ENCODE peak calls at places on chromosomes 16 and 17, in seven cellular contexts. I is GM20000; M is neural crest cell; V is ACHN; P is foreskin keratinocyte; N is stimulated activated CD4-positive, alpha-beta T cell treated with anti-CD3 and anti-CD28 coated beads, Interleukin-2, amount 100 ng/mL, for 48 hours; Z is HTR-8/SVneo. B is an unnamed sample.

GRCh38 chr17:6286239-6286638 is 148.7 kb downstream of the AIPL1 start:
- DNase-seq in M (no peak), V (peak; percentile 21), P (no peak), Z (no peak), N (no peak), I (no peak), B (no peak)

GRCh38 chr16:66028505-66029216 is 337.8 kb upstream of the CDH5 start:
- DNase-seq in N (no peak), P (no peak), V (no peak), I (no peak), M (no peak), Z (peak; percentile 38), B (no peak)

GRCh38 chr17:5619088-5619740 is 34.9 kb upstream of the NLRP1 start:
- DNase-seq in P (no peak), Z (no peak), I (peak; percentile 33), N (no peak), V (no peak), M (no peak), B (no peak)

GRCh38 chr17:35825206-35825605 is 15.9 kb downstream of the TAF15 start:
- DNase-seq in P (no peak), N (no peak), Z (no peak), I (no peak), V (no peak), M (no peak), B (no peak)

GRCh38 chr16:87850009-87851006 is 19.0 kb downstream of the SLC7A5 start:
- DNase-seq in P (no peak), Z (peak; percentile 82), M (peak; percentile 72), I (peak; percentile 87), N (peak; percentile 65), V (peak; percentile 65), B (peak; percentile 69)

GRCh38 chr17:78442648-78443128 is 64.2 kb downstream of the PGS1 start:
- DNase-seq in V (no peak), Z (no peak), I (no peak), P (no peak), M (no peak), N (no peak), B (no peak)

GRCh38 chr17:343211-343610 is 9.4 kb downstream of the RPH3AL start:
- DNase-seq in N (no peak), I (no peak), M (no peak), Z (no peak), P (no peak), V (no peak), B (no peak)

GRCh38 chr16:69725480-69726312 is 664 bp downstream of the NQO1 start:
- DNase-seq in V (no peak), N (no peak), M (no peak), I (no peak), P (no peak), Z (no peak), B (no peak)

GRCh38 chr17:18074566-18075272 is 13.0 kb upstream of the DRG2 start:
- DNase-seq in V (no peak), P (no peak), I (no peak), N (no peak), Z (no peak), M (no peak), B (no peak)

GRCh38 chr16:48495303-48495702 is 110.1 kb upstream of the SIAH1 start:
- DNase-seq in N (no peak), I (no peak), P (no peak), V (no peak), M (no peak), Z (no peak), B (no peak)

GRCh38 chr16:85449885-85450245 is 163.3 kb upstream of the GSE1 start:
- DNase-seq in N (no peak), M (no peak), I (no peak), P (no peak), V (no peak), Z (no peak), B (no peak)

GRCh38 chr17:36498560-36499300 is 12.2 kb downstream of the ZNHIT3 start:
- DNase-seq in V (no peak), P (no peak), Z (no peak), N (no peak), M (no peak), I (no peak), B (no peak)

GRCh38 chr17:32519769-32520701 is 33.2 kb downstream of the CDK5R1 start:
- DNase-seq in M (no peak), Z (no peak), V (no peak), P (no peak), N (no peak), I (peak; percentile 67), B (no peak)

GRCh38 chr17:9484789-9485188 is 90.8 kb downstream of the STX8 start:
- DNase-seq in N (no peak), M (no peak), V (no peak), P (no peak), I (no peak), Z (no peak), B (no peak)

GRCh38 chr17:80888276-80889160 is 103.1 kb upstream of the CHMP6 start:
- DNase-seq in I (no peak), N (no peak), P (no peak), V (no peak), Z (no peak), M (no peak), B (no peak)

GRCh38 chr16:26178298-26178697 is 486.5 kb downstream of the HS3ST4 start:
- DNase-seq in M (no peak), V (no peak), Z (no peak), N (no peak), I (no peak), P (no peak), B (no peak)

GRCh38 chr16:20614201-20615141 is 38.3 kb upstream of the ACSM2B start:
- DNase-seq in Z (no peak), M (no peak), N (no peak), V (no peak), P (no peak), I (no peak), B (no peak)

GRCh38 chr17:82840431-82840831 is 609 bp upstream of the ZNF750 start:
- DNase-seq in I (no peak), P (peak; percentile 37), Z (no peak), M (no peak), V (no peak), N (no peak), B (no peak)

GRCh38 chr16:57873218-57873617 is 70.9 kb upstream of the KIFC3 start:
- DNase-seq in P (no peak), N (no peak), I (no peak), V (no peak), Z (no peak), M (no peak), B (no peak)

GRCh38 chr16:70582280-70582978 is 58.8 kb downstream of the SF3B3 start:
- DNase-seq in P (no peak), N (no peak), M (no peak), V (no peak), Z (no peak), I (no peak), B (no peak)

GRCh38 chr17:32281011-32281451 is 15.4 kb downstream of the RHBDL3 start:
- DNase-seq in P (no peak), V (no peak), I (no peak), N (no peak), M (no peak), Z (no peak), B (no peak)

GRCh38 chr17:82170412-82170961 is 42.2 kb downstream of the CCDC57 start:
- DNase-seq in M (no peak), P (no peak), I (no peak), Z (no peak), N (no peak), V (no peak), B (no peak)

GRCh38 chr17:42660692-42661345 is 1.7 kb downstream of the TUBG2 start:
- DNase-seq in I (no peak), Z (peak; percentile 86), N (no peak), M (no peak), P (no peak), V (peak; percentile 76), B (no peak)

GRCh38 chr17:14373587-14374259 is 72.8 kb downstream of the HS3ST3B1 start:
- DNase-seq in V (peak; percentile 15), Z (peak; percentile 7), N (no peak), M (no peak), I (no peak), P (peak; percentile 75), B (no peak)

GRCh38 chr17:73338050-73338491 is 26.3 kb upstream of the CDC42EP4 start:
- DNase-seq in V (no peak), Z (no peak), P (no peak), M (no peak), I (no peak), N (no peak), B (peak; percentile 45)

B was measured in Ammon's horn.